ENCODE peak calls at places on chromosomes 16 and 17, in four cellular contexts. A is Daoy; S is Ammon's horn; F is activated naive CD8-positive, alpha-beta T cell treated with anti-CD3 and anti-CD28 coated beads, Interleukin-2, amount 50 U/mL, for 16 hours. W is an unnamed sample.

GRCh38 chr16:89210904-89211515 is 6.5 kb upstream of the ZNF778 start:
- DNase-seq in A (peak), S (no peak), F (no peak), W (peak)

GRCh38 chr16:78930561-78930960 is 670.0 kb downstream of the MAF start:
- DNase-seq in A (no peak), S (no peak), F (no peak), W (no peak)

GRCh38 chr17:78857266-78857665 is 16.7 kb upstream of the USP36 start:
- DNase-seq in A (no peak), S (no peak), F (no peak), W (no peak)

GRCh38 chr16:77585852-77586251 is 136.5 kb upstream of the NUDT7 start:
- DNase-seq in A (peak), S (no peak), F (no peak), W (peak)

GRCh38 chr16:57798267-57798810 is 4.0 kb downstream of the KIFC3 start:
- DNase-seq in A (no peak), S (no peak), F (no peak), W (no peak)

GRCh38 chr17:28001149-28001548 is 41.3 kb upstream of the NLK start:
- DNase-seq in A (no peak), S (no peak), F (no peak), W (no peak)

GRCh38 chr16:81437860-81438259 is 6.7 kb upstream of the CMIP start:
- DNase-seq in A (peak), S (no peak), F (no peak), W (no peak)

GRCh38 chr17:19263621-19264010 is 26.4 kb downstream of the EPN2 start:
- DNase-seq in A (peak), S (no peak), F (no peak), W (peak)

GRCh38 chr17:37699285-37699973 is 45.4 kb downstream of the HNF1B start:
- DNase-seq in A (no peak), S (no peak), F (no peak), W (no peak)

GRCh38 chr17:58120195-58120822 is 27.9 kb upstream of the OR4D1 start:
- DNase-seq in A (peak), S (peak), F (no peak), W (peak)

GRCh38 chr17:43734376-43734775 is 24.2 kb downstream of the SOST start:
- DNase-seq in A (peak), S (peak), F (no peak), W (peak)

GRCh38 chr17:34780438-34780837 is 180.8 kb downstream of the CCT6B start:
- DNase-seq in A (no peak), S (no peak), F (no peak), W (no peak)

W was measured in A172.